ENCODE peak calls at places on chromosomes 12 and 14, in five cellular contexts. C is H1, D is H9, V is neuronal stem cell, X is trophoblast cell. K is an unnamed sample.

GRCh38 chr12:121748571-121749265 is 36.2 kb downstream of the TMEM120B start:
- DNase-seq in V (no peak), C (peak), X (peak), D (peak), K (peak)

GRCh38 chr12:87253157-87253556 is 776.0 kb downstream of the C12orf50 start:
- DNase-seq in V (no peak), C (no peak), D (no peak), X (no peak), K (no peak)

GRCh38 chr12:49345048-49345839 is 1.4 kb upstream of the DNAJC22 start:
- DNase-seq in X (no peak), C (peak), V (no peak), D (peak), K (no peak)

GRCh38 chr12:12645485-12645884 is 33.8 kb downstream of the CREBL2 start:
- DNase-seq in C (no peak), X (no peak), D (peak), V (no peak), K (peak)

GRCh38 chr12:15497621-15498285 is 175.4 kb downstream of the PTPRO start:
- DNase-seq in C (no peak), V (no peak), D (no peak), X (no peak), K (no peak)

GRCh38 chr12:111598637-111599458 is at the start of gene ATXN2:
- DNase-seq in D (no peak), V (peak), C (no peak), X (no peak), K (peak)

GRCh38 chr14:73295198-73295796 is 58.0 kb downstream of the PAPLN start:
- DNase-seq in D (no peak), V (no peak), X (no peak), C (no peak), K (peak)

GRCh38 chr12:100984821-100985220 is 190.2 kb downstream of the ANO4 start:
- DNase-seq in X (no peak), V (no peak), C (no peak), D (no peak), K (no peak)

GRCh38 chr12:14280921-14281320 is 84.6 kb upstream of the ATF7IP start:
- DNase-seq in V (no peak), C (no peak), D (no peak), X (no peak), K (no peak)

GRCh38 chr12:55743131-55743921 is 404 bp downstream of the GDF11 start:
- DNase-seq in C (peak), X (peak), D (peak), V (peak), K (peak)

GRCh38 chr14:98404811-98405210 is 867.2 kb downstream of the BCL11B start:
- DNase-seq in D (no peak), C (no peak), X (no peak), V (no peak), K (no peak)

GRCh38 chr14:85572845-85573244 is 42.9 kb downstream of the FLRT2 start:
- DNase-seq in V (no peak), C (no peak), D (no peak), X (no peak), K (peak)

GRCh38 chr12:58728397-58728796 is 191.9 kb downstream of the LRIG3 start:
- DNase-seq in C (no peak), X (no peak), D (no peak), V (no peak), K (peak)

GRCh38 chr14:77023001-77023996 is 5.2 kb downstream of the IRF2BPL start:
- DNase-seq in X (peak), V (no peak), D (peak), C (peak), K (peak)

GRCh38 chr12:69252033-69252432 is 12.7 kb downstream of the CPSF6 start:
- DNase-seq in C (no peak), X (no peak), D (no peak), V (no peak), K (peak)

GRCh38 chr12:92624236-92624635 is 78.6 kb upstream of the PLEKHG7 start:
- DNase-seq in D (no peak), X (peak), C (no peak), V (no peak), K (peak)

GRCh38 chr14:54916061-54916460 is 13.4 kb upstream of the GCH1 start:
- DNase-seq in X (peak), C (no peak), D (no peak), V (no peak), K (no peak)

GRCh38 chr14:101476931-101477553 is 84.3 kb upstream of the DIO3 start:
- DNase-seq in D (peak), V (no peak), C (peak), X (no peak), K (no peak)

GRCh38 chr12:94426049-94426448 is 33.6 kb downstream of the CEP83 start:
- DNase-seq in D (no peak), X (no peak), C (no peak), V (no peak), K (no peak)

GRCh38 chr12:15662303-15662980 is 126.7 kb downstream of the EPS8 start:
- DNase-seq in V (no peak), C (no peak), D (no peak), X (no peak), K (peak)

GRCh38 chr14:76339922-76340615 is 35.9 kb upstream of the ESRRB start:
- DNase-seq in C (no peak), D (no peak), V (no peak), X (no peak), K (no peak)

GRCh38 chr12:3614806-3615466 is 123.9 kb downstream of the PRMT8 start:
- DNase-seq in V (peak), X (no peak), C (no peak), D (peak), K (no peak)

GRCh38 chr14:89240414-89240813 is 176.6 kb downstream of the FOXN3 start:
- DNase-seq in X (no peak), C (no peak), V (no peak), D (no peak), K (peak)

GRCh38 chr12:55619352-55620138 is 17.1 kb upstream of the OR10P1 start:
- DNase-seq in C (peak), D (peak), X (peak), V (peak), K (peak)

GRCh38 chr12:81896771-81897170 is 137.6 kb upstream of the PPFIA2 start:
- DNase-seq in V (no peak), C (no peak), X (no peak), D (peak), K (peak)

GRCh38 chr12:87054225-87054624 is 798.0 kb upstream of the MGAT4C start:
- DNase-seq in D (no peak), C (no peak), V (no peak), X (no peak), K (no peak)

GRCh38 chr12:100110276-100110675 is 32.4 kb downstream of the BLTP3B start:
- DNase-seq in C (no peak), V (no peak), D (no peak), X (peak), K (no peak)

GRCh38 chr12:59055204-59055839 is 135.0 kb upstream of the LRIG3 start:
- DNase-seq in X (no peak), C (no peak), D (no peak), V (no peak), K (peak)

GRCh38 chr14:95044463-95045254 is 112.7 kb downstream of the DICER1 start:
- DNase-seq in D (peak), V (no peak), X (no peak), C (peak), K (no peak)

GRCh38 chr12:114508529-114509129 is 102.7 kb upstream of the TBX5 start:
- DNase-seq in X (peak), V (peak), C (peak), D (peak), K (peak)

GRCh38 chr12:65823481-65824313 is 586 bp upstream of the HMGA2 start:
- DNase-seq in V (peak), X (no peak), D (peak), C (peak), K (peak)

GRCh38 chr14:63039800-63040380 is 5.4 kb downstream of the KCNH5 start:
- DNase-seq in C (no peak), V (no peak), D (no peak), X (peak), K (peak)

GRCh38 chr14:31024042-31024480 is 1.4 kb upstream of the AP4S1 start:
- DNase-seq in V (no peak), X (no peak), C (no peak), D (no peak), K (no peak)

GRCh38 chr14:24179961-24180726 is 8.3 kb downstream of the REC8 start:
- DNase-seq in D (no peak), X (no peak), C (no peak), V (no peak), K (peak)

GRCh38 chr12:121626853-121627623 is 708 bp downstream of the ORAI1 start:
- DNase-seq in X (peak), D (peak), C (peak), V (peak), K (peak)

GRCh38 chr14:70894868-70895267 is 12.4 kb upstream of the PCNX1 start:
- DNase-seq in D (no peak), X (peak), C (no peak), V (no peak), K (peak)

GRCh38 chr14:25086081-25086480 is 36.1 kb upstream of the STXBP6 start:
- DNase-seq in C (no peak), V (no peak), X (no peak), D (no peak), K (no peak)

GRCh38 chr12:51536159-51536558 is 54.9 kb upstream of the SCN8A start:
- DNase-seq in X (no peak), D (no peak), V (no peak), C (no peak), K (peak)

GRCh38 chr12:51534675-51535074 is 56.4 kb upstream of the SCN8A start:
- DNase-seq in C (no peak), D (no peak), X (no peak), V (no peak), K (no peak)

GRCh38 chr12:51533799-51534198 is 57.2 kb upstream of the SCN8A start:
- DNase-seq in C (no peak), D (peak), X (no peak), V (no peak), K (peak)

GRCh38 chr12:51531982-51532497 is 59.0 kb upstream of the SCN8A start:
- DNase-seq in C (peak), V (peak), X (peak), D (peak), K (peak)

DNA sequence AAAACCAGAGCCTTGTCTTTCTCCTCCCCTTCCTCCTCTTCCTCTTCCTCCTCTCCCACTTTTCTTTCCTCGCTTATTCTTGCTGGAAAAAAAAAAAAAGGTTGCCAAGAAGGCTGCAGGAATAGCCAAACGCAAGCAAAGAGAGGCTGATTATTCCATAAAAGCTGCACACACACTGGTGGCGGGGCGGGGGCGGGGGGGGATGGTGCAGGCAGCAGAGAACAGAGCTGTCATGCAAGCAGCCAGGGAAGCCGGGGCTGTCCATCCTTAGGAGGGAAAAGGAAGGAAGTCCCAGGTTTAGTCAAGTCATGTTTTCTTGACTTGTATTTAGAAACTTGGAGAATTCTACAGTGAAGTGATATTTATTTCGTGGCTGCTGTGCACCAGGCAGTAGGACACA is 56.8 kb upstream of the SCN8A start:
- DNase-seq in X (no peak), V (no peak), C (no peak), D (no peak), K (no peak)
- H2BK12ac ChIP-seq in X (no peak), V (no peak), C (no peak), D (no peak), K (no peak)

DNA sequence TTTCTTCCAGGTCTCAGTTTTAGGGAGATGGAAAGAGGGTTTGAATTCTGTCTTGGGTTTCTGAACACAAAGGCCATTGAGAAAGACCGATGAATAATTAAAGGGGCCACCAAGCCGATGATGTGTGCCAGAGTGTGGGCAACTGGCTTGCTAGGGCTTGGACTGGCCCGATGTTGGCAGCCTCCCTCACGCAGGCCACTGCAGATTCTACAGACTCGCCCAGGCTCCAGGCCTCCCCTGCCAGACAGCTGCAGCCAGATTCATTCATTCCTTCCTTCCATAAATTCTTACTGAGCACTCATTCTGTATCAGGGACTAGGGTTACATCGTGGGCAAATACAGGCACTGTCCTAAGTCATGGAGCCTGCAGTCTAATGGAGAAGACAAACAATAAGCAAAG is 34.9 kb downstream of the ACTN1 start:
- DNase-seq in X (no peak), D (no peak), V (no peak), C (no peak), K (no peak)
- H2BK12ac ChIP-seq in X (no peak), D (no peak), V (no peak), C (no peak), K (no peak)

GRCh38 chr12:57138526-57139272 is 8.7 kb downstream of the LRP1-AS start:
- DNase-seq in D (no peak), C (no peak), V (no peak), X (peak), K (no peak)
- H2BK12ac ChIP-seq in D (no peak), C (no peak), V (no peak), X (no peak), K (no peak)

GRCh38 chr12:96862326-96862725 is 44.7 kb upstream of the NEDD1 start:
- DNase-seq in C (no peak), X (peak), D (no peak), V (no peak), K (no peak)
- H2BK12ac ChIP-seq in C (no peak), X (no peak), D (no peak), V (no peak), K (no peak)

GRCh38 chr12:124478985-124479645 is 88.3 kb downstream of the NCOR2 start:
- DNase-seq in X (no peak), D (no peak), V (no peak), C (no peak), K (no peak)

GRCh38 chr12:124480469-124481256 is 86.7 kb downstream of the NCOR2 start:
- DNase-seq in V (no peak), X (peak), D (no peak), C (no peak), K (peak)

GRCh38 chr12:124481257-124481750 is 86.1 kb downstream of the NCOR2 start:
- DNase-seq in V (no peak), X (peak), C (no peak), D (no peak), K (no peak)

GRCh38 chr12:124478416-124478815 is 89.0 kb downstream of the NCOR2 start:
- DNase-seq in X (peak), D (no peak), V (no peak), C (no peak), K (no peak)

DNA sequence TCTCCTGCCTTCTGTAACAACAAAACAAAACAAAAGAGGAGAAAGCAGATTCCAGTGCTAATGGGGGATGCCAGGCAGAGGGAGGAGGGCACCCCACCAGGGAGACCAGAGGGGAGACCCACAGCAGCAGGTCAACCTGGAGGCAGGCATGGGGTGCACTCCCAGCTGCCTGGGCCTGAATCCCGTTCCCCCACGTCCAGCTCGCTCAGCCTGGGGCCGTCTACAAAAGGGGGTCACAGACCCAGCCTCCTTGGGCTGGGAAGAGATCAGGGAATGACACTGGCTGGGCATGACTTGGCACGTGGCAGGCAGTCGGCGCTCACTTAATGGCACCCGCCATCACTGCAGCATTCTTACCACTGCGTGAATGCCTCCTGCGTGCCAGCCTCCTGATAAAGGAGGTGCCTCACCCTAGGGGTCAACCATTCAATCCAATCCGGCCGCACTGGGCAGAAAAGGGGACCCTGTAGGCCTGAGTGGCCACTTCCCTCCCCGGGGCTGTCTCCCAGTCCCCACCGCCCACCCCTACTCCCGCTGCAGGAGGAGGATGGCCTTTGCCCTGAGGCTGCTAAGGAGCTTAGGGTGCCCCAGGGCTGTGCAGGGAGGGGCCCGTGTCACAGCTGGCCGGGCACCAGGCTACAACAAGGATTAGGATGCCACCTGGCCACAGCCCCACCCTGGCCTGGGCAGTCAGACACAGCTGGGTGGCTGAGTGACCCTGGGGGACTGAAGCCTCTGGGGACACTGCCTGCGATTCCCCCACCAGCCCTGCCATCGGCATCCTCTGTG is 87.5 kb downstream of the NCOR2 start:
- DNase-seq in C (no peak), D (no peak), V (no peak), X (no peak), K (no peak)
- H2BK12ac ChIP-seq in C (no peak), D (no peak), V (peak), X (no peak), K (no peak)

DNA sequence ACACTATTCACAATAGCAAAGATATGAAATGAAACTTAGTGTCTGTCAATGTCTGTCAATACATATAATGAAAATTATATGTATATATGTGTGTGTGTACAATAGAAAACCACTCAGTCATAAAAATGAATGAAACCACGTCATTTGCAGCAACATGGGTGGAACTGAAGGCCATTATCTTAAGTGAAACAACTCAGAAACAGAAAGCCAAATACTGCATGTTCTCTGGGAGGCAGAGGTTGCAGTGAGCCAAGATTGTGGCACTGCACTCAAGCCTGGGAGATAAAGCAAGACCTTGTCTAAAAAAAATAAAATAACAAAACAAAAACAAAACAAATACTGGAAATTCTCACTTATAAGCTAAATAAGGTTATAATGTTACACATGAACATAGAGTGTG is 16.7 kb upstream of the E2F7 start:
- DNase-seq in D (no peak), V (no peak), X (no peak), C (no peak), K (no peak)
- H2BK12ac ChIP-seq in D (no peak), V (no peak), X (no peak), C (no peak), K (no peak)

GRCh38 chr12:5870183-5870582 is 74.9 kb downstream of the ANO2 start:
- DNase-seq in D (peak), V (no peak), C (no peak), X (no peak), K (no peak)
- H2BK12ac ChIP-seq in D (no peak), V (no peak), C (no peak), X (no peak), K (no peak)

GRCh38 chr14:105280525-105280924 is 20.3 kb downstream of the BRF1 start:
- DNase-seq in X (no peak), C (no peak), V (no peak), D (no peak), K (no peak)
- H2BK12ac ChIP-seq in X (no peak), C (no peak), V (peak), D (no peak), K (no peak)

GRCh38 chr12:32875990-32876389 is 20.6 kb downstream of the PKP2 start:
- DNase-seq in C (no peak), D (no peak), V (no peak), X (no peak), K (peak)

GRCh38 chr12:32870716-32871115 is 25.9 kb downstream of the PKP2 start:
- DNase-seq in D (no peak), C (no peak), V (no peak), X (no peak), K (peak)

GRCh38 chr12:32874926-32875325 is 21.7 kb downstream of the PKP2 start:
- DNase-seq in V (no peak), D (no peak), X (no peak), C (no peak), K (no peak)

GRCh38 chr12:32877670-32878459 is 18.7 kb downstream of the PKP2 start:
- DNase-seq in V (no peak), X (no peak), C (no peak), D (no peak), K (peak)

DNA sequence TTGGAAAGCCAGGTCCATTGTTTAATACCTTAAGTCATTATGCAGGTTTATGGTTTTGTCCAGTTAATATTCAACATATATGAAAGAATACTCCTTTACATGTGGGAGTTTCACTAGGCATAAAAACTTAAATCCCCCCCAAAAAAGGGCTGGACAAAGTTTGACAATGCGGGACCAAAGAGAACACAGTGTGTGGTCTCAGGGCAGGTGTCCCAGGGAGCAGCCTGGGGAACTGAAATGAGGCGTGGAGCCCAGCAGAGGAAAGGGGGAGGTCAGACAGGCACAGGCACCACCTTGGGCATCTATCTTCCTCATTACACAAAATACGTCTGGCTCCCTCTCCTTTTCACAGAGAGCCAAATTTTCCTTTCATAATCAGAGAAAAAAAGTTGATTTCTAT is 22.5 kb downstream of the PKP2 start:
- DNase-seq in X (no peak), C (no peak), V (no peak), D (no peak), K (no peak)
- H2BK12ac ChIP-seq in X (no peak), C (no peak), V (no peak), D (no peak), K (no peak)

DNA sequence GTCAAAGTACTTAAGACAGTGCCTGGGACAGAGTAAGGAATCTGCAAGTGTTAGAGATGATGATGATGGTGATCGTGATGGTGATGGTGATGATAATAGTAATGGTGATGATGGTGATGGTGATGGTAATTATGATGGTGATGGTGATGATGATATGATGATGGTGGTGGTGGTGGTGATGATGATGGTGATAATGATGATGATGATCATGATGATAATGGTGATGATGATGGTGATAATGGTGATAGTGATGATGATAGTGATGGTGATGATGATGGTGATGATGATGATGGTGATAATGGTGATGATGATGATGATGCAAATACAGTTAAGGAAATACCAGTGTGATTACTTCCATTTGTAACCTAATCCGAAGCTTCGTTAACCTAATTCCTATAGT is 5.2 kb upstream of the TMEM132C start:
- DNase-seq in D (no peak), V (no peak), C (no peak), X (no peak), K (no peak)
- H2BK12ac ChIP-seq in D (no peak), V (no peak), C (no peak), X (no peak), K (no peak)